ENCODE peak calls at places on chromosomes 12 and 14, in four cellular contexts. B is HepG2, D is K562, X is SK-N-SH. I is an unnamed sample.

GRCh38 chr14:100554082-100554677 is 33.0 kb downstream of the BEGAIN start:
- DNase-seq in B (no peak), D (peak), X (no peak), I (no peak)

GRCh38 chr14:75249958-75250336 is 28.7 kb upstream of the FOS start:
- DNase-seq in B (no peak), D (no peak), X (no peak), I (no peak)

GRCh38 chr14:24875203-24875840 is 174.6 kb downstream of the STXBP6 start:
- DNase-seq in B (no peak), D (no peak), X (no peak), I (no peak)

GRCh38 chr14:78606111-78606510 is 435.9 kb downstream of the NRXN3 start:
- DNase-seq in B (no peak), D (no peak), X (no peak), I (no peak)

GRCh38 chr14:95190346-95190840 is 33.1 kb upstream of the DICER1 start:
- DNase-seq in B (no peak), D (no peak), X (no peak), I (no peak)

GRCh38 chr12:77062846-77063461 is 2.4 kb downstream of the E2F7 start:
- DNase-seq in B (no peak), D (no peak), X (no peak), I (no peak)

GRCh38 chr12:8831116-8831515 is 8.7 kb downstream of the A2ML1 start:
- DNase-seq in B (no peak), D (no peak), X (no peak), I (no peak)

GRCh38 chr14:96085369-96085768 is 46.2 kb downstream of the C14orf132 start:
- DNase-seq in B (no peak), D (no peak), X (no peak), I (no peak)

GRCh38 chr14:65042731-65043372 is 56.2 kb downstream of the FNTB start:
- DNase-seq in B (no peak), D (peak), X (no peak), I (peak)

GRCh38 chr14:74671789-74672188 is 41.1 kb downstream of the AREL1 start:
- DNase-seq in B (no peak), D (no peak), X (no peak), I (no peak)

GRCh38 chr12:89162704-89163261 is 189.5 kb downstream of the DUSP6 start:
- DNase-seq in B (no peak), D (no peak), X (no peak), I (no peak)

GRCh38 chr12:121025442-121026226 is 9.3 kb upstream of the C12orf43 start:
- DNase-seq in B (peak), D (no peak), X (no peak), I (no peak)

GRCh38 chr12:68919581-68920239 is 13.3 kb downstream of the CPM start:
- DNase-seq in B (no peak), D (no peak), X (no peak), I (no peak)

GRCh38 chr12:58086006-58086405 is 144.6 kb downstream of the ATP23 start:
- DNase-seq in B (no peak), D (no peak), X (no peak), I (no peak)

GRCh38 chr12:113190761-113191160 is 5.2 kb downstream of the RITA1 start:
- DNase-seq in B (peak), D (peak), X (peak), I (no peak)

GRCh38 chr12:43338848-43339526 is 213.0 kb downstream of the ADAMTS20 start:
- DNase-seq in B (peak), D (no peak), X (peak), I (no peak)

GRCh38 chr12:79019672-79020071 is 155.1 kb downstream of the SYT1 start:
- DNase-seq in B (no peak), D (no peak), X (no peak), I (no peak)

GRCh38 chr12:12909228-12909994 is 18.0 kb downstream of the GPRC5A start:
- DNase-seq in B (no peak), D (no peak), X (no peak), I (peak)

GRCh38 chr14:31781578-31781977 is 220.4 kb downstream of the NUBPL start:
- DNase-seq in B (no peak), D (no peak), X (no peak), I (no peak)

GRCh38 chr14:100173353-100173752 is 13.9 kb upstream of the DEGS2 start:
- DNase-seq in B (no peak), D (no peak), X (no peak), I (no peak)

GRCh38 chr12:107344035-107344808 is 250.9 kb upstream of the CRY1 start:
- DNase-seq in B (peak), D (no peak), X (no peak), I (no peak)

GRCh38 chr14:37623552-37623951 is 28.1 kb downstream of the TTC6 start:
- DNase-seq in B (no peak), D (no peak), X (no peak), I (no peak)

GRCh38 chr12:104720346-104721064 is 237.6 kb downstream of the SLC41A2 start:
- DNase-seq in B (no peak), D (no peak), X (no peak), I (no peak)

GRCh38 chr14:32077081-32078029 is at the start of gene ARHGAP5:
- DNase-seq in B (peak), D (no peak), X (peak), I (peak)

GRCh38 chr14:24857277-24857676 is 192.7 kb downstream of the STXBP6 start:
- DNase-seq in B (no peak), D (no peak), X (no peak), I (no peak)

GRCh38 chr12:20917269-20917668 is 106.8 kb downstream of the SLCO1B3 start:
- DNase-seq in B (no peak), D (no peak), X (no peak), I (no peak)

GRCh38 chr12:80087486-80088213 is 11.7 kb upstream of the OTOGL start:
- DNase-seq in B (no peak), D (no peak), X (no peak), I (no peak)

GRCh38 chr12:1197264-1198018 is 206.4 kb downstream of the ERC1 start:
- DNase-seq in B (no peak), D (no peak), X (no peak), I (no peak)

GRCh38 chr12:92132282-92132681 is 13.4 kb downstream of the BTG1 start:
- DNase-seq in B (no peak), D (no peak), X (no peak), I (no peak)

GRCh38 chr12:42962384-42962783 is 372.8 kb upstream of the PRICKLE1 start:
- DNase-seq in B (no peak), D (no peak), X (peak), I (no peak)

GRCh38 chr14:101250948-101251811 is 310.1 kb upstream of the DIO3 start:
- DNase-seq in B (no peak), D (no peak), X (peak), I (no peak)

GRCh38 chr14:51094282-51094821 is 553 bp downstream of the TRIM9 start:
- DNase-seq in B (no peak), D (no peak), X (peak), I (peak)

GRCh38 chr12:131194166-131194565 is 240.5 kb downstream of the ADGRD1 start:
- DNase-seq in B (no peak), D (peak), X (peak), I (no peak)

GRCh38 chr14:40229676-40230075 is 797.4 kb upstream of the FBXO33 start:
- DNase-seq in B (no peak), D (no peak), X (no peak), I (no peak)

GRCh38 chr14:50363734-50364113 is 33.0 kb downstream of the CDKL1 start:
- DNase-seq in B (no peak), D (no peak), X (no peak), I (peak)

GRCh38 chr14:68404652-68405183 is 388.1 kb downstream of the ZFP36L1 start:
- DNase-seq in B (no peak), D (no peak), X (no peak), I (no peak)

GRCh38 chr14:22839159-22839779 is 2.9 kb downstream of the MMP14 start:
- DNase-seq in B (no peak), D (no peak), X (no peak), I (no peak)

GRCh38 chr12:19165446-19165845 is 35.9 kb downstream of the PLEKHA5 start:
- DNase-seq in B (no peak), D (no peak), X (no peak), I (no peak)

GRCh38 chr14:89658977-89659670 is 242.1 kb upstream of the FOXN3 start:
- DNase-seq in B (no peak), D (no peak), X (no peak), I (no peak)

GRCh38 chr14:23094666-23095195 is at the start of gene ACIN1:
- DNase-seq in B (peak), D (peak), X (peak), I (peak)

GRCh38 chr14:36129181-36129580 is 47.3 kb downstream of the PTCSC3 start:
- DNase-seq in B (no peak), D (no peak), X (no peak), I (no peak)

GRCh38 chr14:36132826-36133225 is 43.7 kb downstream of the PTCSC3 start:
- DNase-seq in B (no peak), D (no peak), X (no peak), I (no peak)

GRCh38 chr14:36130186-36130585 is 46.3 kb downstream of the PTCSC3 start:
- DNase-seq in B (no peak), D (no peak), X (no peak), I (no peak)

DNA sequence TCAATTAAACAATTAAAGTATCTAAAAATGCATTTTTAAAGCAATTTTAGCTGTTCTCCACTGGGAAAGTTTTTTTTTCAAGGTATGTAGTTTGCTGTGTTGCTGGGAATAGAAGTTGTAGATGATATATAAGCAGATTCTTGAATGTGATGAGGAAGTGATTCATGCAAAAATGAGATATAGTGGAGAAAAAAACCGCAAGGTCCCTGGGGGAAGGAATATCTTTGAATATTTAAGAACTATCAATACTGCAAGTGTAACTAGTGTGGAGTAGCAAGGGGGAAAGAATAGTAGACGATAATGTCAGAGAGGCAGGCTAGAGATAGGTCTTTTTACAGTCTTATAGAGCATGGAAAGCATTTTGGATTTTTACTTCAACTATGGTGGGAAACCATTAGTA is 42.5 kb downstream of the PTCSC3 start:
- DNase-seq in B (no peak), D (no peak), X (no peak), I (no peak)
- TF ChIP-seq TAF1 in B (no peak), D (no peak), X (no peak), I (no peak)

GRCh38 chr14:53953002-53953827 is 3.4 kb downstream of the BMP4 start:
- DNase-seq in B (peak), D (peak), X (peak), I (no peak)
- TF ChIP-seq TAF1 in B (peak), D (no peak), X (no peak), I (no peak)

GRCh38 chr14:35385042-35385839 is 19.3 kb downstream of the NFKBIA start:
- DNase-seq in B (peak), D (peak), X (peak), I (no peak)
- TF ChIP-seq TAF1 in B (peak), D (no peak), X (no peak), I (no peak)

GRCh38 chr12:54401127-54401526 is 16.6 kb upstream of the ZNF385A start:
- DNase-seq in B (no peak), D (no peak), X (no peak), I (no peak)

GRCh38 chr12:54398218-54398617 is 13.7 kb upstream of the ZNF385A start:
- DNase-seq in B (no peak), D (no peak), X (no peak), I (no peak)

GRCh38 chr12:54397157-54397556 is 12.6 kb upstream of the ZNF385A start:
- DNase-seq in B (no peak), D (no peak), X (no peak), I (no peak)

GRCh38 chr12:54395545-54395944 is 11.0 kb upstream of the ZNF385A start:
- DNase-seq in B (no peak), D (no peak), X (no peak), I (no peak)

GRCh38 chr12:54398995-54399793 is 14.7 kb upstream of the ZNF385A start:
- DNase-seq in B (peak), D (peak), X (peak), I (peak)
- TF ChIP-seq TAF1 in B (no peak), D (no peak), X (no peak), I (no peak)